ENCODE peak calls at places on chromosomes 16 and 17, in four cellular contexts. F is fibroblast of lung, G is HuH-7.5, N is caudate nucleus. O is an unnamed sample.

GRCh38 chr17:29176500-29177351 is 3.5 kb downstream of the MYO18A start:
- DNase-seq in F (peak; percentile 44), G (peak; percentile 88), N (no peak), O (peak; percentile 54)

GRCh38 chr16:85312642-85313540 is 200.6 kb upstream of the CIBAR2 start:
- DNase-seq in F (no peak), G (no peak), N (no peak), O (no peak)

GRCh38 chr16:57213462-57213861 is 27.3 kb downstream of the RSPRY1 start:
- DNase-seq in F (no peak), G (no peak), N (no peak), O (no peak)

GRCh38 chr17:82050761-82051641 is 610 bp downstream of the RFNG start:
- DNase-seq in F (no peak), G (no peak), N (no peak), O (no peak)

GRCh38 chr17:57938061-57938502 is 17.1 kb downstream of the CUEDC1 start:
- DNase-seq in F (no peak), G (peak; percentile 51), N (no peak), O (no peak)

GRCh38 chr17:27463235-27463677 is 7.0 kb downstream of the KSR1 start:
- DNase-seq in F (peak; percentile 71), G (no peak), N (no peak), O (no peak)

GRCh38 chr17:72569193-72569946 is 448.6 kb downstream of the SOX9 start:
- DNase-seq in F (no peak), G (no peak), N (no peak), O (no peak)

GRCh38 chr16:62041401-62041800 is 5.2 kb upstream of the CDH8 start:
- DNase-seq in F (peak; percentile 32), G (no peak), N (no peak), O (peak; percentile 12)

GRCh38 chr16:77069929-77070328 is 121.1 kb upstream of the MON1B start:
- DNase-seq in F (no peak), G (no peak), N (no peak), O (no peak)

GRCh38 chr17:68290268-68290954 is 516 bp downstream of the SLC16A6 start:
- DNase-seq in F (no peak), G (peak; percentile 59), N (no peak), O (peak; percentile 16)

GRCh38 chr16:87965973-87966667 is 14.9 kb downstream of the BANP start:
- DNase-seq in F (peak; percentile 83), G (no peak), N (no peak), O (no peak)

GRCh38 chr16:66512589-66513404 is 37.1 kb downstream of the TK2 start:
- DNase-seq in F (peak; percentile 49), G (no peak), N (no peak), O (no peak)

GRCh38 chr17:13429201-13429600 is 172.5 kb downstream of the HS3ST3A1 start:
- DNase-seq in F (peak; percentile 92), G (no peak), N (no peak), O (no peak)

GRCh38 chr16:53094013-53094630 is 39.3 kb downstream of the CHD9 start:
- DNase-seq in F (no peak), G (no peak), N (no peak), O (no peak)

GRCh38 chr16:930076-930475 is 40.7 kb downstream of the LMF1 start:
- DNase-seq in F (no peak), G (no peak), N (no peak), O (no peak)

GRCh38 chr17:9522074-9522473 is 53.5 kb downstream of the STX8 start:
- DNase-seq in F (peak; percentile 53), G (no peak), N (no peak), O (no peak)

GRCh38 chr17:28404812-28405570 is 1.0 kb downstream of the SLC46A1 start:
- DNase-seq in F (no peak), G (peak; percentile 43), N (peak; percentile 15), O (no peak)

GRCh38 chr16:55508941-55509920 is at the start of gene LPCAT2:
- DNase-seq in F (peak; percentile 81), G (no peak), N (peak; percentile 61), O (peak; percentile 68)

GRCh38 chr17:34886831-34887230 is 74.4 kb downstream of the CCT6B start:
- DNase-seq in F (no peak), G (no peak), N (no peak), O (no peak)

GRCh38 chr17:81398855-81399451 is 3.7 kb downstream of the BAHCC1 start:
- DNase-seq in F (no peak), G (no peak), N (no peak), O (no peak)

O was measured in progenitor cell of endocrine pancreas.